ENCODE peak calls at places on chromosomes 12 and 14, in eight cellular contexts. One of them, this sample, is unnamed.

GRCh38 chr12:32885831-32886230 is 10.7 kb downstream of the PKP2 start:
- DNase-seq in HEK293T: no peak
- DNase-seq in heart left ventricle: no peak
- DNase-seq in substantia nigra: no peak
- DNase-seq in EL: no peak
- DNase-seq in fibroblast of gingiva: no peak
- DNase-seq in stimulated activated CD4-positive, alpha-beta T cell treated with anti-CD3 and anti-CD28 coated beads, Interleukin-1b, Interleukin-23, amount 100 ng/mL, for 48 hours: no peak
- DNase-seq in NCI-H1694 treated with DMSO at 0.1 percent for 48 hours: no peak
- DNase-seq in this sample: no peak

GRCh38 chr12:97229036-97229435 is 233.6 kb upstream of the RMST start:
- DNase-seq in HEK293T: no peak
- DNase-seq in heart left ventricle: no peak
- DNase-seq in substantia nigra: no peak
- DNase-seq in EL: no peak
- DNase-seq in fibroblast of gingiva: no peak
- DNase-seq in stimulated activated CD4-positive, alpha-beta T cell treated with anti-CD3 and anti-CD28 coated beads, Interleukin-1b, Interleukin-23, amount 100 ng/mL, for 48 hours: no peak
- DNase-seq in NCI-H1694 treated with DMSO at 0.1 percent for 48 hours: no peak
- DNase-seq in this sample: no peak

GRCh38 chr14:93533864-93534263 is 103.1 kb downstream of the UNC79 start:
- DNase-seq in HEK293T: no peak
- DNase-seq in heart left ventricle: no peak
- DNase-seq in substantia nigra: no peak
- DNase-seq in EL: no peak
- DNase-seq in fibroblast of gingiva: no peak
- DNase-seq in stimulated activated CD4-positive, alpha-beta T cell treated with anti-CD3 and anti-CD28 coated beads, Interleukin-1b, Interleukin-23, amount 100 ng/mL, for 48 hours: no peak
- DNase-seq in NCI-H1694 treated with DMSO at 0.1 percent for 48 hours: no peak
- DNase-seq in this sample: no peak

GRCh38 chr14:51869426-51870113 is 9.2 kb downstream of the GNG2 start:
- DNase-seq in HEK293T: no peak
- DNase-seq in heart left ventricle: no peak
- DNase-seq in substantia nigra: no peak
- DNase-seq in EL: no peak
- DNase-seq in fibroblast of gingiva: no peak
- DNase-seq in stimulated activated CD4-positive, alpha-beta T cell treated with anti-CD3 and anti-CD28 coated beads, Interleukin-1b, Interleukin-23, amount 100 ng/mL, for 48 hours: peak
- DNase-seq in NCI-H1694 treated with DMSO at 0.1 percent for 48 hours: no peak
- DNase-seq in this sample: no peak

GRCh38 chr14:46259536-46259935 is 392.0 kb downstream of the RPL10L start:
- DNase-seq in HEK293T: peak
- DNase-seq in heart left ventricle: no peak
- DNase-seq in substantia nigra: no peak
- DNase-seq in EL: no peak
- DNase-seq in fibroblast of gingiva: no peak
- DNase-seq in stimulated activated CD4-positive, alpha-beta T cell treated with anti-CD3 and anti-CD28 coated beads, Interleukin-1b, Interleukin-23, amount 100 ng/mL, for 48 hours: no peak
- DNase-seq in NCI-H1694 treated with DMSO at 0.1 percent for 48 hours: no peak
- DNase-seq in this sample: no peak

GRCh38 chr12:32413412-32413811 is 14.1 kb downstream of the FGD4 start:
- DNase-seq in HEK293T: no peak
- DNase-seq in heart left ventricle: no peak
- DNase-seq in substantia nigra: no peak
- DNase-seq in EL: no peak
- DNase-seq in fibroblast of gingiva: no peak
- DNase-seq in stimulated activated CD4-positive, alpha-beta T cell treated with anti-CD3 and anti-CD28 coated beads, Interleukin-1b, Interleukin-23, amount 100 ng/mL, for 48 hours: no peak
- DNase-seq in NCI-H1694 treated with DMSO at 0.1 percent for 48 hours: no peak
- DNase-seq in this sample: no peak

GRCh38 chr12:59627582-59627981 is 31.8 kb downstream of the SLC16A7 start:
- DNase-seq in HEK293T: no peak
- DNase-seq in heart left ventricle: no peak
- DNase-seq in substantia nigra: no peak
- DNase-seq in EL: no peak
- DNase-seq in fibroblast of gingiva: no peak
- DNase-seq in stimulated activated CD4-positive, alpha-beta T cell treated with anti-CD3 and anti-CD28 coated beads, Interleukin-1b, Interleukin-23, amount 100 ng/mL, for 48 hours: no peak
- DNase-seq in NCI-H1694 treated with DMSO at 0.1 percent for 48 hours: no peak
- DNase-seq in this sample: no peak

GRCh38 chr14:59015482-59015881 is 173.0 kb upstream of the DAAM1 start:
- DNase-seq in HEK293T: no peak
- DNase-seq in heart left ventricle: no peak
- DNase-seq in substantia nigra: no peak
- DNase-seq in EL: no peak
- DNase-seq in fibroblast of gingiva: no peak
- DNase-seq in stimulated activated CD4-positive, alpha-beta T cell treated with anti-CD3 and anti-CD28 coated beads, Interleukin-1b, Interleukin-23, amount 100 ng/mL, for 48 hours: no peak
- DNase-seq in NCI-H1694 treated with DMSO at 0.1 percent for 48 hours: no peak
- DNase-seq in this sample: no peak

GRCh38 chr12:79448816-79449215 is 241.9 kb downstream of the PAWR start:
- DNase-seq in HEK293T: no peak
- DNase-seq in heart left ventricle: no peak
- DNase-seq in substantia nigra: no peak
- DNase-seq in EL: no peak
- DNase-seq in fibroblast of gingiva: no peak
- DNase-seq in stimulated activated CD4-positive, alpha-beta T cell treated with anti-CD3 and anti-CD28 coated beads, Interleukin-1b, Interleukin-23, amount 100 ng/mL, for 48 hours: no peak
- DNase-seq in NCI-H1694 treated with DMSO at 0.1 percent for 48 hours: no peak
- DNase-seq in this sample: no peak

GRCh38 chr12:13941258-13942249 is 39.8 kb downstream of the GRIN2B start:
- DNase-seq in HEK293T: peak
- DNase-seq in heart left ventricle: peak
- DNase-seq in substantia nigra: no peak
- DNase-seq in EL: peak
- DNase-seq in fibroblast of gingiva: peak
- DNase-seq in stimulated activated CD4-positive, alpha-beta T cell treated with anti-CD3 and anti-CD28 coated beads, Interleukin-1b, Interleukin-23, amount 100 ng/mL, for 48 hours: peak
- DNase-seq in NCI-H1694 treated with DMSO at 0.1 percent for 48 hours: peak
- DNase-seq in this sample: no peak

GRCh38 chr12:10392394-10392930 is 2.6 kb upstream of the KLRK1 start:
- DNase-seq in HEK293T: peak
- DNase-seq in heart left ventricle: peak
- DNase-seq in substantia nigra: no peak
- DNase-seq in EL: peak
- DNase-seq in fibroblast of gingiva: peak
- DNase-seq in stimulated activated CD4-positive, alpha-beta T cell treated with anti-CD3 and anti-CD28 coated beads, Interleukin-1b, Interleukin-23, amount 100 ng/mL, for 48 hours: no peak
- DNase-seq in NCI-H1694 treated with DMSO at 0.1 percent for 48 hours: no peak
- DNase-seq in this sample: peak

GRCh38 chr12:98754095-98754494 is 109.0 kb downstream of the APAF1 start:
- DNase-seq in HEK293T: no peak
- DNase-seq in heart left ventricle: no peak
- DNase-seq in substantia nigra: no peak
- DNase-seq in EL: peak
- DNase-seq in fibroblast of gingiva: no peak
- DNase-seq in stimulated activated CD4-positive, alpha-beta T cell treated with anti-CD3 and anti-CD28 coated beads, Interleukin-1b, Interleukin-23, amount 100 ng/mL, for 48 hours: peak
- DNase-seq in NCI-H1694 treated with DMSO at 0.1 percent for 48 hours: no peak
- DNase-seq in this sample: no peak

GRCh38 chr12:104063712-104064030 is 660 bp upstream of the HCFC2 start:
- DNase-seq in HEK293T: no peak
- DNase-seq in heart left ventricle: no peak
- DNase-seq in substantia nigra: no peak
- DNase-seq in EL: no peak
- DNase-seq in fibroblast of gingiva: peak
- DNase-seq in stimulated activated CD4-positive, alpha-beta T cell treated with anti-CD3 and anti-CD28 coated beads, Interleukin-1b, Interleukin-23, amount 100 ng/mL, for 48 hours: no peak
- DNase-seq in NCI-H1694 treated with DMSO at 0.1 percent for 48 hours: peak
- DNase-seq in this sample: no peak

GRCh38 chr14:105138021-105138541 is 30.5 kb downstream of the JAG2 start:
- DNase-seq in HEK293T: no peak
- DNase-seq in heart left ventricle: no peak
- DNase-seq in substantia nigra: no peak
- DNase-seq in EL: no peak
- DNase-seq in fibroblast of gingiva: no peak
- DNase-seq in stimulated activated CD4-positive, alpha-beta T cell treated with anti-CD3 and anti-CD28 coated beads, Interleukin-1b, Interleukin-23, amount 100 ng/mL, for 48 hours: no peak
- DNase-seq in NCI-H1694 treated with DMSO at 0.1 percent for 48 hours: no peak
- DNase-seq in this sample: no peak

GRCh38 chr12:8554451-8555195 is 13.9 kb upstream of the CLEC4E start:
- DNase-seq in HEK293T: no peak
- DNase-seq in heart left ventricle: no peak
- DNase-seq in substantia nigra: no peak
- DNase-seq in EL: peak
- DNase-seq in fibroblast of gingiva: no peak
- DNase-seq in stimulated activated CD4-positive, alpha-beta T cell treated with anti-CD3 and anti-CD28 coated beads, Interleukin-1b, Interleukin-23, amount 100 ng/mL, for 48 hours: no peak
- DNase-seq in NCI-H1694 treated with DMSO at 0.1 percent for 48 hours: no peak
- DNase-seq in this sample: no peak

GRCh38 chr14:75654127-75654732 is 6.4 kb downstream of the ERG28 start:
- DNase-seq in HEK293T: peak
- DNase-seq in heart left ventricle: peak
- DNase-seq in substantia nigra: peak
- DNase-seq in EL: peak
- DNase-seq in fibroblast of gingiva: peak
- DNase-seq in stimulated activated CD4-positive, alpha-beta T cell treated with anti-CD3 and anti-CD28 coated beads, Interleukin-1b, Interleukin-23, amount 100 ng/mL, for 48 hours: peak
- DNase-seq in NCI-H1694 treated with DMSO at 0.1 percent for 48 hours: peak
- DNase-seq in this sample: peak

GRCh38 chr14:68135566-68135965 is 316.0 kb downstream of the RAD51B start:
- DNase-seq in HEK293T: no peak
- DNase-seq in heart left ventricle: no peak
- DNase-seq in substantia nigra: no peak
- DNase-seq in EL: peak
- DNase-seq in fibroblast of gingiva: peak
- DNase-seq in stimulated activated CD4-positive, alpha-beta T cell treated with anti-CD3 and anti-CD28 coated beads, Interleukin-1b, Interleukin-23, amount 100 ng/mL, for 48 hours: no peak
- DNase-seq in NCI-H1694 treated with DMSO at 0.1 percent for 48 hours: no peak
- DNase-seq in this sample: no peak

GRCh38 chr12:46585854-46586621 is 213.5 kb upstream of the SLC38A2 start:
- DNase-seq in HEK293T: no peak
- DNase-seq in heart left ventricle: no peak
- DNase-seq in substantia nigra: no peak
- DNase-seq in EL: peak
- DNase-seq in fibroblast of gingiva: peak
- DNase-seq in stimulated activated CD4-positive, alpha-beta T cell treated with anti-CD3 and anti-CD28 coated beads, Interleukin-1b, Interleukin-23, amount 100 ng/mL, for 48 hours: peak
- DNase-seq in NCI-H1694 treated with DMSO at 0.1 percent for 48 hours: no peak
- DNase-seq in this sample: peak

GRCh38 chr12:102034346-102034745 is 27.4 kb downstream of the WASHC3 start:
- DNase-seq in HEK293T: no peak
- DNase-seq in heart left ventricle: no peak
- DNase-seq in substantia nigra: no peak
- DNase-seq in EL: no peak
- DNase-seq in fibroblast of gingiva: no peak
- DNase-seq in stimulated activated CD4-positive, alpha-beta T cell treated with anti-CD3 and anti-CD28 coated beads, Interleukin-1b, Interleukin-23, amount 100 ng/mL, for 48 hours: no peak
- DNase-seq in NCI-H1694 treated with DMSO at 0.1 percent for 48 hours: no peak
- DNase-seq in this sample: no peak

GRCh38 chr12:108630481-108631207 is 3.0 kb downstream of the SELPLG start:
- DNase-seq in HEK293T: no peak
- DNase-seq in heart left ventricle: no peak
- DNase-seq in substantia nigra: no peak
- DNase-seq in EL: peak
- DNase-seq in fibroblast of gingiva: peak
- DNase-seq in stimulated activated CD4-positive, alpha-beta T cell treated with anti-CD3 and anti-CD28 coated beads, Interleukin-1b, Interleukin-23, amount 100 ng/mL, for 48 hours: no peak
- DNase-seq in NCI-H1694 treated with DMSO at 0.1 percent for 48 hours: no peak
- DNase-seq in this sample: no peak

GRCh38 chr14:95285566-95285965 is 34.1 kb downstream of the CLMN start:
- DNase-seq in HEK293T: no peak
- DNase-seq in heart left ventricle: no peak
- DNase-seq in substantia nigra: no peak
- DNase-seq in EL: no peak
- DNase-seq in fibroblast of gingiva: no peak
- DNase-seq in stimulated activated CD4-positive, alpha-beta T cell treated with anti-CD3 and anti-CD28 coated beads, Interleukin-1b, Interleukin-23, amount 100 ng/mL, for 48 hours: no peak
- DNase-seq in NCI-H1694 treated with DMSO at 0.1 percent for 48 hours: no peak
- DNase-seq in this sample: no peak

GRCh38 chr14:96663076-96663475 is 134.1 kb upstream of the VRK1 start:
- DNase-seq in HEK293T: no peak
- DNase-seq in heart left ventricle: no peak
- DNase-seq in substantia nigra: no peak
- DNase-seq in EL: no peak
- DNase-seq in fibroblast of gingiva: no peak
- DNase-seq in stimulated activated CD4-positive, alpha-beta T cell treated with anti-CD3 and anti-CD28 coated beads, Interleukin-1b, Interleukin-23, amount 100 ng/mL, for 48 hours: no peak
- DNase-seq in NCI-H1694 treated with DMSO at 0.1 percent for 48 hours: no peak
- DNase-seq in this sample: no peak

This sample was measured in naive thymus-derived CD8-positive, alpha-beta T cell.